ENCODE peak calls at places on chromosomes 13 and 19, in ten cellular contexts. M is body of pancreas; B is spleen; J is esophagus squamous epithelium; W is AG09309; C is dorsolateral prefrontal cortex; F is left ventricle myocardium inferior; H is CD4-positive, CD25-positive, alpha-beta regulatory T cell; K is prostate gland; P is ovary. O is an unnamed sample.

GRCh38 chr19:14135985-14136508 is 342 bp downstream of the ASF1B start:
- DNase-seq in C (no peak), B (no peak), M (no peak), P (peak; percentile 63), J (no peak), F (no peak), H (no peak), K (no peak), W (no peak), O (no peak)

GRCh38 chr13:49185264-49185663 is 34.9 kb upstream of the MLNR start:
- DNase-seq in J (no peak), H (no peak), K (no peak), W (no peak), P (no peak), B (no peak), M (no peak), F (no peak), C (no peak), O (no peak)

GRCh38 chr19:48539503-48540096 is 12.4 kb upstream of the SULT2B1 start:
- DNase-seq in M (no peak), B (no peak), C (peak; percentile 31), W (no peak), P (no peak), H (no peak), F (no peak), K (peak; percentile 79), J (no peak), O (no peak)

GRCh38 chr19:29674374-29675119 is 9.3 kb downstream of the PLEKHF1 start:
- DNase-seq in J (no peak), F (no peak), M (no peak), W (no peak), P (no peak), H (no peak), B (peak; percentile 80), C (no peak), K (no peak), O (no peak)

GRCh38 chr19:53004242-53004641 is 9.5 kb upstream of the ERVV-1 start:
- DNase-seq in J (no peak), K (no peak), B (no peak), P (no peak), F (no peak), C (no peak), W (no peak), M (no peak), H (no peak), O (no peak)

GRCh38 chr13:60164490-60164889 is 762 bp upstream of the DIAPH3 start:
- DNase-seq in B (no peak), H (no peak), J (no peak), W (no peak), M (no peak), K (no peak), P (no peak), C (no peak), F (no peak), O (no peak)

GRCh38 chr19:15935167-15935702 is 906 bp upstream of the CYP4F11 start:
- DNase-seq in F (no peak), B (no peak), K (no peak), J (no peak), H (no peak), P (no peak), M (peak; percentile 19), C (no peak), W (no peak), O (no peak)

GRCh38 chr19:15419413-15420025 is 731 bp upstream of the AKAP8L start:
- DNase-seq in K (no peak), H (no peak), M (no peak), P (no peak), W (no peak), B (no peak), F (no peak), J (no peak), C (no peak), O (no peak)

DNA sequence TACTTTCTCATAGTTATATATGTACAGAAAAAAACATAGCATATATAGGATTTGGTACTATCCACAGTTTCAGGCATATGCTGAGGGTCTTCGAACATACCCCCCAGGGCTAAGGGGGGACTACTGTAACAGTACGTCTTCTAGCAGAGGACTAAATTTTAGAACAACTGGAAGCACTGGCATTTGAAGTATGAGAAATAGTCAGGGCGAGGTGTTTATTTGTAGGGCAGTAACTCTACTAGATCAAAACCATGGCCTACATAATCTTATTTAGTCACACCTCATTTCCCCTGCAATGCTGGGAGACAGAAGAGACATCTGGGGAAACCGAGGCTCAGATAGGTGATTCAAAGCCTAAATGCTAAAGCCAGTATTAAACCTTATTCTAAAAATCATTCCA is 245.7 kb downstream of the DCT start:
- DNase-seq in H (no peak), B (no peak), K (no peak), M (no peak), F (no peak), J (no peak), P (no peak), C (no peak), W (no peak), O (no peak)
- H3K4me3 ChIP-seq in H (no peak overlapping the region), B (no peak overlapping the region), K (no peak overlapping the region), M (no peak overlapping the region), F (no peak overlapping the region), J (no peak overlapping the region), P (no peak overlapping the region), C (no peak overlapping the region), W (no peak overlapping the region), O (no peak overlapping the region)

DNA sequence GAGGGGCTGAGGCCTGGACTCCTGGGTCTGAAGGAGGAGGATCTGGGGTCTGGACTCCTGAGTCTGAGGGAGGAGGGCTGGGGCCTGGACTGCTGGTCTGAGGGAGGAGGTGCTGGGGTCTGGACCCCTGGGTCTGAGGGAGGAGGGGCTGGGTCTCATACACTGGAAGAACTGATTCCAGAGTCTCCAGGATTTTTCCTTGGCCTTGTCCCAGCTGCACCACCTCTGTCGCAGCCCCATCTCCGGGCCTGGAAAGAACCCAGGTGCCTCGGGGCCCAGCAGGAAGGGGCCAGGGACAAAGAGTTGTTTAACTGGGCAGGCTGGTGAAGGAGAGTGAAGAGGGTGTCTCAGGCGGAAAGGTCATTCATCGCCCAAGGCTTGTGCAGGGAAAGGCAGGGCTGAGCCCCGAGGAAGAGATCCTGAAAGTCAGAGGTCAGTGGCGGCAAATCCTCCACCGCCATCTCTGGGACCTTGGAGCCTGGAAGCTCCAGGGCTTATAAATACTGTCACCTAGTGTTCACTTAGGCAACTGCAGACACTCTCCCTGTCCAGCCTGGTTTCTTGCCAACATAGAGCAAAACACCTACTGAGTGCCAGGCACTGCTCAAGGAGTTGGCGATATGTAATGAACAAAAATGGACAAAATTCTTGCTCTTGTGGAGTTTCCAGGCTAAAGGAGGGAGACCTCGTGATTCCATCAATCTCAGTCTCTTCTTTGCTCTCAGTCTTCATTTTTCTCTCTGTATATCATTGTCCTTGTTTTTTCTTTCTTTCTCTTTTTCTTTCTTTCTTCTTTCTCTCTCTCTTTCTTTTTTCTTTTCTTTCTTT is 4.4 kb upstream of the KCNN4 start:
- DNase-seq in C (no peak), P (no peak), M (no peak), H (peak; percentile 84), W (no peak), B (peak; percentile 84), J (no peak), F (no peak), K (peak; percentile 50), O (peak; percentile 73)
- H3K4me3 ChIP-seq in C (no peak overlapping the region), P (no peak overlapping the region), M (no peak overlapping the region), H (peak overlapping the region; percentile 40), W (no peak overlapping the region), B (no peak overlapping the region), J (no peak overlapping the region), F (no peak overlapping the region), K (no peak overlapping the region), O (peak overlapping the region; percentile 7)

GRCh38 chr13:30044932-30045331 is 194.5 kb upstream of the UBL3 start:
- DNase-seq in F (no peak), K (no peak), J (no peak), B (no peak), H (no peak), W (no peak), M (no peak), P (no peak), C (no peak), O (no peak)

GRCh38 chr13:30042891-30043630 is 192.6 kb upstream of the UBL3 start:
- DNase-seq in M (no peak), F (no peak), K (no peak), H (no peak), B (no peak), J (no peak), C (no peak), W (no peak), P (no peak), O (no peak)

GRCh38 chr13:30039506-30039905 is 189.1 kb upstream of the UBL3 start:
- DNase-seq in P (no peak), W (no peak), C (no peak), H (no peak), M (no peak), B (no peak), K (no peak), J (no peak), F (no peak), O (no peak)

GRCh38 chr13:30043631-30043925 is 193.2 kb upstream of the UBL3 start:
- DNase-seq in K (no peak), M (no peak), C (no peak), B (no peak), W (no peak), F (no peak), P (no peak), J (no peak), H (no peak), O (no peak)

GRCh38 chr13:30042272-30042671 is 191.9 kb upstream of the UBL3 start:
- DNase-seq in P (no peak), W (no peak), C (no peak), B (no peak), J (no peak), F (no peak), M (no peak), H (no peak), K (no peak), O (no peak)
- H3K4me3 ChIP-seq in P (no peak overlapping the region), W (no peak overlapping the region), C (no peak overlapping the region), B (no peak overlapping the region), J (no peak overlapping the region), F (no peak overlapping the region), M (no peak overlapping the region), H (no peak overlapping the region), K (no peak overlapping the region), O (no peak overlapping the region)

GRCh38 chr13:113914333-113915011 is 50.6 kb upstream of the GAS6 start:
- DNase-seq in M (no peak), H (no peak), P (no peak), F (no peak), B (no peak), C (no peak), J (no peak), K (peak; percentile 2), W (no peak), O (no peak)

GRCh38 chr13:113916330-113916815 is 52.5 kb upstream of the GAS6 start:
- DNase-seq in F (no peak), C (peak; percentile 2), J (no peak), M (no peak), H (no peak), P (no peak), B (no peak), W (peak; percentile 65), K (no peak), O (no peak)

GRCh38 chr13:113915012-113915763 is 51.3 kb upstream of the GAS6 start:
- DNase-seq in K (peak; percentile 2), F (no peak), P (no peak), H (no peak), C (no peak), J (no peak), M (no peak), B (no peak), W (no peak), O (no peak)

GRCh38 chr13:113917096-113917495 is 53.2 kb upstream of the GAS6 start:
- DNase-seq in J (no peak), H (no peak), K (peak; percentile 3), P (no peak), B (no peak), F (no peak), M (no peak), C (peak; percentile 10), W (no peak), O (no peak)

DNA sequence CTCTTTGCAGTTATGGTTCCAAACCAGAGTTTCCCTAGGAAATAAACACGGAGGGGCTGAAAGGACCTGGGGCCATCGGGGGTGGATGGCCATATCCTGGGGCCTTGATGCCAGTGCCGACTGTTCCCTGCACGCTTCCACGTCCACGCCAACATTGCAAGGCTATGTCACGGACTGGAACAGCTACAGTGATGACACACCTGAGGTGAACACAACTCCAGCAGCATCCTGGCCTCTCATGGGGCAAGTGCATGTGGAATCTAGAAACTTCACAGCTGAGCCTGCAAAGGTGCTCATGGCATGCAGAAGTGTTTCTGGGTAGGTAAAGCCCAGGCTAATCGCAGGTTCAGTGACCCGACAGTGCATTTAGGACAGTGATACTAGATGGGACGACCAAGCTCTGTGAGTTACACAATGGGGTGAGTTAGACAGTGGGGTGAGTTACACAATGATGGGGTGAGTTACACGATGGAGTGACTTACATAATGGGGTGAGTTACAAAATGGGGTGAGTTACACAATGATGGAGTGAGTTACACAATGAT is 52.0 kb upstream of the GAS6 start:
- DNase-seq in F (no peak), B (no peak), K (peak; percentile 2), J (no peak), C (no peak), H (no peak), W (no peak), M (no peak), P (no peak), O (no peak)
- H3K4me3 ChIP-seq in F (no peak overlapping the region), B (no peak overlapping the region), K (no peak overlapping the region), J (no peak overlapping the region), C (no peak overlapping the region), H (no peak overlapping the region), W (no peak overlapping the region), M (no peak overlapping the region), P (no peak overlapping the region), O (no peak overlapping the region)